ENCODE peak calls at places on chromosomes 6 and 20, in four cellular contexts. J, O, P and Y are unnamed samples.

GRCh38 chr6:16583151-16583762 is 178.0 kb downstream of the ATXN1 start:
- DNase-seq in J (no peak), O (no peak), P (no peak), Y (no peak)

GRCh38 chr6:69631552-69632346 is 165.1 kb downstream of the LMBRD1 start:
- DNase-seq in J (no peak), O (no peak), P (no peak), Y (no peak)

GRCh38 chr6:42190784-42191183 is 4.0 kb downstream of the GUCA1B start:
- DNase-seq in J (no peak), O (no peak), P (no peak), Y (no peak)

GRCh38 chr6:22147983-22148797 is 148.6 kb downstream of the PRL start:
- DNase-seq in J (no peak), O (peak), P (peak), Y (no peak)

GRCh38 chr20:37481610-37482009 is 39.4 kb upstream of the NNAT start:
- DNase-seq in J (no peak), O (no peak), P (no peak), Y (no peak)

GRCh38 chr6:37783025-37783825 is 36.3 kb upstream of the ZFAND3 start:
- DNase-seq in J (no peak), O (peak), P (no peak), Y (no peak)

GRCh38 chr6:97669191-97669651 is 386.2 kb upstream of the MMS22L start:
- DNase-seq in J (no peak), O (peak), P (no peak), Y (no peak)

GRCh38 chr20:57869951-57870315 is 160.1 kb upstream of the PMEPA1 start:
- DNase-seq in J (no peak), O (no peak), P (no peak), Y (no peak)

GRCh38 chr6:3334579-3334978 is 75.8 kb downstream of the PSMG4 start:
- DNase-seq in J (no peak), O (peak), P (no peak), Y (no peak)

GRCh38 chr6:113140721-113141120 is 716.4 kb upstream of the MARCKS start:
- DNase-seq in J (no peak), O (no peak), P (no peak), Y (no peak)

GRCh38 chr6:90425161-90425641 is 128.6 kb upstream of the BACH2 start:
- DNase-seq in J (no peak), O (no peak), P (no peak), Y (no peak)

GRCh38 chr6:118252474-118252873 is 295.6 kb upstream of the PLN start:
- DNase-seq in J (no peak), O (no peak), P (no peak), Y (no peak)

GRCh38 chr20:16801919-16802651 is 53.9 kb downstream of the OTOR start:
- DNase-seq in J (peak), O (peak), P (peak), Y (peak)

GRCh38 chr6:115896538-115897129 is 164.1 kb downstream of the FRK start:
- DNase-seq in J (peak), O (peak), P (peak), Y (peak)

GRCh38 chr20:37071481-37071911 is 24.3 kb downstream of the RBL1 start:
- DNase-seq in J (no peak), O (no peak), P (no peak), Y (no peak)

GRCh38 chr6:139473239-139473701 is 98.8 kb upstream of the CITED2 start:
- DNase-seq in J (no peak), O (no peak), P (no peak), Y (no peak)

GRCh38 chr20:6768228-6769185 is 1.0 kb downstream of the BMP2 start:
- DNase-seq in J (no peak), O (peak), P (no peak), Y (no peak)

GRCh38 chr6:150249261-150249660 is 106.4 kb downstream of the PPP1R14C start:
- DNase-seq in J (no peak), O (no peak), P (no peak), Y (no peak)

GRCh38 chr6:155418017-155418749 is 37.5 kb downstream of the NOX3 start:
- DNase-seq in J (no peak), O (no peak), P (no peak), Y (no peak)

GRCh38 chr6:75458895-75459294 is 34.7 kb downstream of the FILIP1 start:
- DNase-seq in J (no peak), O (no peak), P (no peak), Y (no peak)

GRCh38 chr20:49792006-49792405 is 20.6 kb upstream of the SLC9A8 start:
- DNase-seq in J (no peak), O (no peak), P (no peak), Y (no peak)

GRCh38 chr20:25318471-25319240 is 70.8 kb downstream of the PYGB start:
- DNase-seq in J (no peak), O (no peak), P (no peak), Y (no peak)

GRCh38 chr20:7375905-7376304 is 564.4 kb downstream of the HAO1 start:
- DNase-seq in J (peak), O (no peak), P (peak), Y (peak)

GRCh38 chr6:15399651-15400470 is 154.0 kb downstream of the JARID2 start:
- DNase-seq in J (peak), O (peak), P (no peak), Y (no peak)

GRCh38 chr6:147879031-147879430 is 370.5 kb downstream of the SAMD5 start:
- DNase-seq in J (no peak), O (no peak), P (no peak), Y (no peak)

GRCh38 chr6:82773061-82773717 is 292.5 kb downstream of the UBE3D start:
- DNase-seq in J (no peak), O (no peak), P (no peak), Y (no peak)

GRCh38 chr20:16927031-16927430 is 178.9 kb downstream of the OTOR start:
- DNase-seq in J (no peak), O (no peak), P (no peak), Y (no peak)

GRCh38 chr6:16873698-16874097 is 112.4 kb upstream of the ATXN1 start:
- DNase-seq in J (no peak), O (no peak), P (no peak), Y (no peak)

GRCh38 chr6:106729848-106730247 is 100.5 kb downstream of the QRSL1 start:
- DNase-seq in J (no peak), O (no peak), P (no peak), Y (no peak)

GRCh38 chr20:57622579-57623381 is 2.6 kb upstream of the ZBP1 start:
- DNase-seq in J (peak), O (peak), P (peak), Y (peak)

GRCh38 chr6:161273356-161273751 is 507 bp downstream of the AGPAT4 start:
- DNase-seq in J (no peak), O (peak), P (no peak), Y (peak)

GRCh38 chr6:126188271-126188909 is 151.5 kb upstream of the CENPW start:
- DNase-seq in J (no peak), O (no peak), P (peak), Y (no peak)

GRCh38 chr6:134630468-134631180 is 312.7 kb upstream of the SGK1 start:
- DNase-seq in J (no peak), O (peak), P (no peak), Y (no peak)

GRCh38 chr6:12010635-12011275 is 1.4 kb upstream of the HIVEP1 start:
- DNase-seq in J (peak), O (peak), P (no peak), Y (no peak)

GRCh38 chr6:78962458-78962857 is 95.1 kb downstream of the IRAK1BP1 start:
- DNase-seq in J (no peak), O (peak), P (no peak), Y (no peak)

GRCh38 chr6:78967191-78967590 is 99.8 kb downstream of the IRAK1BP1 start:
- DNase-seq in J (no peak), O (no peak), P (no peak), Y (no peak)

DNA sequence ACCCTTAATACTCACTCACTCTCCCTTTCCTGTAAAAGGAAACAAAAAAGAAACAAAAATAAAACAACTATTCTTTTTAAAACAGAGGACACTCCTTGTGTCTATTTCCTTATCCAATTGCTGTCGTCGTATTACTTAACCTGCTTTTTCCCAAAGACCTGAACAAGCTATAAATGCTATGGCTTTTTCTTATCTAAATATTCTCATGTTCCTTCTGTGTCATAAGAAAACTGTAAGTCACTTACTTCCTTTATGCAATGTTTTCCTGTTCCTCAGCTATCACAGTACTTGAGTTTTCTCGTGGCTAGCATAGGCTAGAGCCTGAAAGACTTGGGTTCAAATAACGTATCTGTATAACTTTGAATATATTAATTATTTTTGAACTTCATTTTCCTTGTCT is 99.2 kb downstream of the IRAK1BP1 start:
- DNase-seq in J (no peak), O (no peak), P (no peak), Y (no peak)
- TF ChIP-seq SIN3A in J (no peak), O (no peak), P (no peak), Y (no peak)

GRCh38 chr20:1619861-1620444 is at the start of gene SIRPB1:
- DNase-seq in J (peak), O (no peak), P (peak), Y (no peak)
- TF ChIP-seq RAD21 in J (no peak), O (no peak), P (no peak), Y (no peak)

GRCh38 chr6:45991189-45991588 is 24.5 kb downstream of the CLIC5 start:
- DNase-seq in J (no peak), O (no peak), P (no peak), Y (no peak)
- TF ChIP-seq CTCF in J (no peak), O (no peak), P (no peak), Y (no peak)

DNA sequence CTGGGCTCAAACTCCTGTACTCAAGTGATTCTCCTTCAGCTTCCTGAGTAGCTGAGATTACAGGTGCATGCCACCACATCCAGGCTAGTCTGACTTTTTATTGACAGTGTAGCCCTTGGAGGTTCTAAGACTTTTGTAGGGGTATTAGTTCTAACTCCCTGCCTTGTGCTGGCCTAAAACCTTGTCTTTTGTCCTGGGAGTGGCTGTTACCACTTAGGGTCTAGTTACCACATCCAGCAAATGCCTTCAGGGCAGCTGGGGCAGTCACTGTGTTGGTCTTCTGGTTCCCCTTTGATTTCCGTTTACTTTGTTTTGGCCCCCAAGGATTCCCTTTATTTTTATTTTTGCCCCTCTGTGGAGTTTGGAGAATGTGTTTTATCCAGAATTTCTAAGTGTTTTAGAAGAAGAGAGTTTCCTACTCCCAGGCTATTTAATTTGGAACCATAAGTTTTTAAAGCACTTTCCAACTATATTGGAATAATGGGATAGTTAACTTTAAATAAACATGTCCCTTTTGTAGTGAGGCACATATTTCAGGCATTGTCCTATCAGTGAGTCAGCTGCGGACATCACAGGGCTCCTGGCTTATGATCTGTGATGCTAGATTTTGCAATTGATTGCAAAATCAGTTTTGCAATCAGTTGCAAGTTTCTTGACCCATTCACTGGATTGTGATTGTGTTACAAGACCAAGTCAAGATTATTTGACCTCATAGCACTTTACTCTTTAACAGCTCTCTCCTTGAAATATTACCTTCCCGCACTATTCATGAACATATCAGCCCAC is 25.0 kb downstream of the IL22RA2 start:
- DNase-seq in J (no peak), O (no peak), P (peak), Y (no peak)
- TF ChIP-seq SIN3A in J (no peak), O (no peak), P (no peak), Y (no peak)

DNA sequence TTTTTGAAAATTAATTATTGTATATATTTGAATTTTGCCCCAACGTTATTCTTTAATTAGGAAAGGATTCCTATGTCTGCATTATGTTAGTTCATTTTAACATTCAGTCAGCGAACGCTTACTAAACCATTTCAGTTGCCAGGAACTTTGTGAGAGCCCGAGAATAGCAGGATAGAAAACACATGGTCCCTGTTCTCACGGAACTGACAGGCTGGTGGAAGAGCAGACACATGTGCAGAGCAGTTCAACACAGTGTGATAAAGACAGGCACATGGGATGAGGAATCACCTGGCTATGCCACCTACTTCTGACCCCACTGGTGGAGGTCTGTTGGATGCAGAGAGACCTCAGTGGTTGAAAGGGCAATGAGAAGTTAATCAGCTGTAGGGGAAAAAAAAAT is 367.2 kb downstream of the EPM2A start:
- DNase-seq in J (no peak), O (no peak), P (no peak), Y (no peak)
- TF ChIP-seq RAD21 in J (no peak), O (no peak), P (no peak), Y (no peak)

DNA sequence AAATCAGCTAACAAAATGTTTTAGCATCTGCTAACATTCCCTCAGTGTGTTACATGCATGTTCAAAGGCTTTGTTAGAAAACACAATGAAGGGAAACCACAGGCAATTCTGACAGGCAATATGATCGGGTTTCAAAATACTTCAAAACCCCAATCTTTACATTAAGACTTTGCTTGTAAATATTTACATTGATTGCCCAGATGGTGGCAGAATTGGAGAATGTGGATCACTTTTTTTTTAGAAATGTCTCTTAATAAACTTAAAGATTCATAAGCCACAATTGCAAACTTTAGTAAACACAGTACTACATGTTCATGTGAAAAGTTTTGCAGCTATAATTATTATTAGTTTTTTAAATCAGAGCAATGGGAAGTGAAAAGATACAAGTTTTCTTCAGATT is 928.5 kb upstream of the FLRT3 start:
- DNase-seq in J (no peak), O (no peak), P (no peak), Y (no peak)
- TF ChIP-seq CTCF in J (no peak), O (no peak), P (no peak), Y (no peak)

GRCh38 chr20:52889225-52889624 is 82.9 kb upstream of the TSHZ2 start:
- DNase-seq in J (no peak), O (no peak), P (no peak), Y (no peak)
- TF ChIP-seq SIN3A in J (no peak), O (no peak), P (no peak), Y (no peak)

DNA sequence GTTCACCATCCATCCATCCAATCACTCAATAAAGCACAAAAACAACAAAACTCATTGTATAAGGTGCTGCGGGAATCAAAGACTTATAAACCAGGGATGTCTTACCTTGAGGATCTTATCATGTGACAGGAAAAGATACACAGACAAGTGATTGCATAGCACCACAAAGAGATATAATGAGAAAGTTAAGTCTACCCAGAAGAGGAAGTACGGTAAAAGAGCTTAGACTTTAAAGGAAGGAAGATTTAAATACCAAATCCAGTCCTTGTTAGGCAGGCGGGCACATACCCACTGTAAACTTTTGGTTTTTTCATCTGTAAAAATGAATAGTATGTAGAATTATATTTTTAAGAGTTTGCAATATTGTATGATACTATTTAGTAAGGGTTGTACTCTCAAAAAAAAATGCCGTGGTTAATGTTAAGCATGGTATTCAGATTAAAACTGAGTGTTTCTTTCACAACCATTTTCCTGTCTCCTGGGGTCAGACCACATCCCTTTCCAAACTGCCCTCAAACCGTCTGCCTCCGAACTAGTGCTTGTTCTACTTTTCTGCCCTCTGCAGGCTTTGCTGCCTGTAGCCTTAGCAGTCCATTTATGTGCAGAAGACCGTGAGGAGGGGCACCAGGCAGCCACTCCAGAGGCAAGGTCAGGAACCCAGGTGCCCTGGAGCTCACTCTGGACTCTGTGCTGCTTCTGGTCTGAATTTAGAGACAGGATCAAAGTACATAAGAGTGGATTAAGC is 179.5 kb upstream of the SYNDIG1 start:
- DNase-seq in J (no peak), O (no peak), P (no peak), Y (no peak)
- TF ChIP-seq RAD21 in J (no peak), O (no peak), P (no peak), Y (no peak)